ENCODE peak calls at places on chromosomes 12 and 14, in four cellular contexts. V, M, A and Y are unnamed samples. For H3K4me1, the result is how much of the 10 kb centered on the place peaks cover.

GRCh38 chr12:18629916-18630315 is 107.9 kb downstream of the PLCZ1 start:
- DNase-seq in V (no peak), M (peak), A (no peak), Y (no peak)

GRCh38 chr14:100680439-100681051 is 46.1 kb upstream of the DLK1 start:
- DNase-seq in V (no peak), M (no peak), A (no peak), Y (no peak)

GRCh38 chr12:114209852-114210251 is 196.1 kb downstream of the TBX5 start:
- DNase-seq in V (no peak), M (no peak), A (no peak), Y (no peak)

GRCh38 chr14:95387826-95388445 is 68.2 kb upstream of the CLMN start:
- DNase-seq in V (no peak), M (no peak), A (no peak), Y (no peak)

GRCh38 chr12:12726543-12727093 is 9.4 kb downstream of the CDKN1B start:
- DNase-seq in V (no peak), M (peak), A (no peak), Y (no peak)

GRCh38 chr12:25155031-25155576 is 39.9 kb downstream of the DNAI7 start:
- DNase-seq in V (no peak), M (no peak), A (no peak), Y (no peak)

GRCh38 chr14:32561520-32561919 is 232.4 kb downstream of the AKAP6 start:
- DNase-seq in V (no peak), M (no peak), A (no peak), Y (no peak)

GRCh38 chr14:22386924-22387775 is 201.9 kb downstream of the DAD1 start:
- DNase-seq in V (peak), M (peak), A (peak), Y (peak)

GRCh38 chr12:47087088-47087688 is 7.4 kb upstream of the AMIGO2 start:
- DNase-seq in V (no peak), M (no peak), A (no peak), Y (no peak)

GRCh38 chr12:57693659-57694458 is at the start of gene OS9:
- DNase-seq in V (peak), M (peak), A (peak), Y (peak)

GRCh38 chr14:61469771-61470170 is 148.4 kb downstream of the PRKCH start:
- DNase-seq in V (no peak), M (no peak), A (no peak), Y (no peak)

GRCh38 chr12:22083167-22083566 is 37.1 kb downstream of the CMAS start:
- DNase-seq in V (no peak), M (peak), A (no peak), Y (peak)

GRCh38 chr12:124898200-124898950 is 16.1 kb downstream of the UBC start:
- DNase-seq in V (peak), M (peak), A (no peak), Y (peak)

GRCh38 chr12:75783093-75783877 is 248.3 kb downstream of the PHLDA1 start:
- DNase-seq in V (peak), M (no peak), A (peak), Y (no peak)

GRCh38 chr14:73027546-73027945 is 640 bp upstream of the ZFYVE1 start:
- DNase-seq in V (no peak), M (no peak), A (no peak), Y (no peak)

GRCh38 chr12:128968668-128969067 is 115.4 kb downstream of the GLT1D1 start:
- DNase-seq in V (no peak), M (no peak), A (no peak), Y (no peak)

GRCh38 chr14:100827140-100827517 is 1.2 kb downstream of the MEG3 start:
- DNase-seq in V (peak), M (no peak), A (no peak), Y (no peak)

GRCh38 chr12:53770281-53770680 is 18.5 kb upstream of the CISTR start:
- DNase-seq in V (no peak), M (peak), A (no peak), Y (no peak)

GRCh38 chr14:37969511-37969979 is 238.2 kb upstream of the SSTR1 start:
- DNase-seq in V (peak), M (no peak), A (no peak), Y (peak)

GRCh38 chr14:68248481-68249255 is 429.1 kb downstream of the RAD51B start:
- DNase-seq in V (peak), M (peak), A (peak), Y (no peak)

GRCh38 chr12:48070033-48070432 is 35.8 kb downstream of the SENP1 start:
- DNase-seq in V (no peak), M (no peak), A (no peak), Y (no peak)

DNA sequence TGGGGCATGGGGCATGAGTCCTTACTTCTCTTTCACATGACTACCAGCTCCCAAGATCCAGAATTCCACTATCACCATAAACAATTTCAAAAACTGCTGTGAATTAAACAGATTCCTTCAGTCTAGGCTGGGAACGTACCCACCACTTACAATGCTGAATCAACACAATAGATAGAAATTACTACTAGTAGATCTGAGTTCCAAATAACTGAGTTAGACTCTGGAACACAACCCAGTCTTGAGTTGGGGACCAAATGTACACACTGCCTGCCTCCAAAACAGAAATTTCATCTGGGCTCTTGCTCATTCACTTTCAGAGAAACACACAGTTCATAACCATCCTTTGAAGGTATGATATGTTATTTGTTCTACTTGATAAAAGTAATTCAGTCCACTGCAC is 8.9 kb downstream of the CORO1C start:
- DNase-seq in V (no peak), M (no peak), A (no peak), Y (no peak)
- H3K4me3 ChIP-seq in V (no peak), M (no peak), A (peak), Y (no peak)

GRCh38 chr12:2336409-2336829 is 283.6 kb downstream of the CACNA1C start:
- DNase-seq in V (no peak), M (peak), A (no peak), Y (no peak)

GRCh38 chr12:2334291-2335088 is 281.7 kb downstream of the CACNA1C start:
- DNase-seq in V (no peak), M (no peak), A (no peak), Y (no peak)

GRCh38 chr12:2335517-2335916 is 282.7 kb downstream of the CACNA1C start:
- DNase-seq in V (no peak), M (no peak), A (no peak), Y (no peak)

GRCh38 chr12:2333516-2333915 is 280.7 kb downstream of the CACNA1C start:
- DNase-seq in V (no peak), M (no peak), A (no peak), Y (no peak)

DNA sequence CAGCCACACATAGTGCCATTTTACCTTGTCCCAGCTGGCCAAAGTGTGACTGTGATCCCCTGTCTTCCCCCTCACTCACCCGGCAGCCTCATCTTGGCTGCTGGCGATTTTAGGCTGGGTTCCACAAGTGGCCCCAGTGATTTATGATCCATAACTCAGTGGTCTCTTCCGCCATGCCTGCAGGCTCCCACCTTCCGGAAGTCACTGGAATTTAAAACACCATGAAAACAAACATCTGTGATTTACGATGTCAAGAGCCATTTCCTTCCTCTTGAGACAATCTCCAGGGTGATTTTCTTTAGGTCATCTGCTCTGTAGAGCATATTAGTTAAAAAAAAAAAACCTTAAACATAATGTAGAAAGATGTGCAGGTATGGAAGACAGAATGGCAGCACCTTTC is 282.3 kb downstream of the CACNA1C start:
- DNase-seq in V (no peak), M (no peak), A (no peak), Y (no peak)
- H3K4me1 ChIP-seq in V (under half), M (under half), A (under half), Y (under half)

GRCh38 chr12:118063567-118064391 is 2.8 kb upstream of the WSB2 start:
- DNase-seq in V (no peak), M (no peak), A (no peak), Y (peak)

GRCh38 chr12:118065380-118065779 is 4.4 kb upstream of the WSB2 start:
- DNase-seq in V (no peak), M (no peak), A (no peak), Y (no peak)

GRCh38 chr12:118061011-118061875 is at the start of gene WSB2:
- DNase-seq in V (peak), M (peak), A (peak), Y (peak)

GRCh38 chr12:118061876-118062791 is 1.2 kb upstream of the WSB2 start:
- DNase-seq in V (peak), M (peak), A (no peak), Y (peak)

GRCh38 chr12:118064608-118065007 is 3.6 kb upstream of the WSB2 start:
- DNase-seq in V (no peak), M (no peak), A (no peak), Y (no peak)
- TF ChIP-seq CTCF in V (no peak), M (no peak), A (no peak), Y (peak)

DNA sequence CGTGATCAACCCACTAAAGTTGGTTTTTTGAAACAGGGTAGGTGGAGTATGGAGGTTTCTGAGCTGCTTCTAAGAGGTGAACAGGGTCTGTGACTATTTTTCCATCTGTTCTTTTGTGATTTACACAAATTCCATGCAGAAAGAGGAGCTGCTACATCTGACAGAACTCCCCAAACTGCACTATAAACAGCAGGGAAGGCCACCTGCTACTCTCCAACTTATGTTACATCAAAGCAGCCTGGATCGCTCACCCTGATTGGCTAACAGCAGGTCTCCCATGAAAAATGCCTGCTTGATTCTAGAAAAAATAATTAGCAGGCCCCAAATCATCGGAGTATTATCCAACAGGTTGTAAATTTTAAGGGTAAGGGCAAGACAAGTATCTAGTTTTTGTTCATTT is 282.9 kb upstream of the FLRT2 start:
- DNase-seq in V (no peak), M (no peak), A (no peak), Y (no peak)
- H3K4me3 ChIP-seq in V (no peak), M (no peak), A (no peak), Y (no peak)

DNA sequence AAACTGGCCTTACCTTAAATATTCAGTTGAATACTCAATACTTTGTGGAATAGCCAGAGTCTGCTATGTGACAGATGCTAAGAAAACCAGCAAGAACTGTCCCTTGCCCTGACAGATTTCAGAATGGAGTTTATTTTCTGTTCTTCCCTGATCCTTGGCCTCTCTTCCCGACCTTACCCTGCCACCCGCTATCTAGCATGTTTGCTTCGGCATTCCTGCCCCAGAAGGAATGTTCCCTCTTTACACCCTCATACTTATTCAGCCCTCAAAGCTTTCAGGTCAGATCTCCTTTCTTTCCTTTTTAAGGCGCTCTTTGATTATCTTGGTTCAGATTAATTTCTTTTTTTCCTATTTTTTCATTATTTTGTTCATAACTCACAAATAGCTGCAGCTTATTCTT is 21.8 kb downstream of the SUSD6 start:
- DNase-seq in V (no peak), M (no peak), A (no peak), Y (peak)
- H3K4me1 ChIP-seq in V (under half), M (half or more), A (half or more), Y (half or more)